ENCODE peak calls at places on chromosome 4, in five cellular contexts. One of them, this sample, is unnamed.

GRCh38 chr4:5292091-5292490 is 240.8 kb downstream of the STK32B start:
- DNase-seq in uterus: no peak
- DNase-seq in hepatocyte: no peak
- DNase-seq in T-cell: no peak
- DNase-seq in HFF-Myc: no peak
- DNase-seq in this sample: no peak

GRCh38 chr4:109043286-109043685 is 259.2 kb downstream of the COL25A1 start:
- DNase-seq in T-cell: no peak
- DNase-seq in uterus: no peak
- DNase-seq in hepatocyte: no peak
- DNase-seq in HFF-Myc: no peak
- DNase-seq in this sample: no peak

GRCh38 chr4:121665371-121665770 is 31.4 kb downstream of the ANXA5 start:
- DNase-seq in uterus: no peak
- DNase-seq in hepatocyte: no peak
- DNase-seq in HFF-Myc: no peak
- DNase-seq in T-cell: no peak
- DNase-seq in this sample: no peak

GRCh38 chr4:81109356-81109755 is 78.8 kb downstream of the BMP3 start:
- DNase-seq in hepatocyte: no peak
- DNase-seq in T-cell: no peak
- DNase-seq in HFF-Myc: no peak
- DNase-seq in uterus: no peak
- DNase-seq in this sample: no peak

GRCh38 chr4:98544141-98544817 is 114.1 kb downstream of the TSPAN5 start:
- DNase-seq in HFF-Myc: no peak
- DNase-seq in hepatocyte: no peak
- DNase-seq in T-cell: no peak
- DNase-seq in uterus: no peak
- DNase-seq in this sample: no peak

GRCh38 chr4:140185725-140186124 is 31.7 kb upstream of the MAML3 start:
- DNase-seq in uterus: no peak
- DNase-seq in HFF-Myc: no peak
- DNase-seq in T-cell: no peak
- DNase-seq in hepatocyte: no peak
- DNase-seq in this sample: no peak

GRCh38 chr4:39056023-39056422 is 6.0 kb upstream of the KLHL5 start:
- DNase-seq in hepatocyte: no peak
- DNase-seq in T-cell: no peak
- DNase-seq in HFF-Myc: no peak
- DNase-seq in uterus: no peak
- DNase-seq in this sample: no peak

GRCh38 chr4:46930866-46931265 is 21.8 kb upstream of the COX7B2 start:
- DNase-seq in T-cell: no peak
- DNase-seq in HFF-Myc: no peak
- DNase-seq in uterus: no peak
- DNase-seq in hepatocyte: no peak
- DNase-seq in this sample: no peak

GRCh38 chr4:84535901-84536300 is 36.8 kb upstream of the NKX6-1 start:
- DNase-seq in hepatocyte: no peak
- DNase-seq in T-cell: no peak
- DNase-seq in uterus: no peak
- DNase-seq in HFF-Myc: no peak
- DNase-seq in this sample: no peak

GRCh38 chr4:106247600-106247999 is 68.4 kb downstream of the TBCK start:
- DNase-seq in T-cell: no peak
- DNase-seq in HFF-Myc: no peak
- DNase-seq in hepatocyte: no peak
- DNase-seq in uterus: no peak
- DNase-seq in this sample: no peak

GRCh38 chr4:686371-687040 is 2.4 kb downstream of the SLC49A3 start:
- DNase-seq in T-cell: no peak
- DNase-seq in HFF-Myc: no peak
- DNase-seq in hepatocyte: no peak
- DNase-seq in uterus: no peak
- DNase-seq in this sample: no peak

GRCh38 chr4:123217676-123218075 is 178.9 kb upstream of the SPRY1 start:
- DNase-seq in HFF-Myc: no peak
- DNase-seq in T-cell: no peak
- DNase-seq in hepatocyte: no peak
- DNase-seq in uterus: no peak
- DNase-seq in this sample: no peak

GRCh38 chr4:167020410-167020809 is 213.9 kb downstream of the SPOCK3 start:
- DNase-seq in hepatocyte: peak; percentile 10
- DNase-seq in HFF-Myc: no peak
- DNase-seq in T-cell: no peak
- DNase-seq in uterus: no peak
- DNase-seq in this sample: no peak

This sample was measured in epithelial cell of proximal tubule.